ENCODE peak calls at places on chromosome 9, in six cellular contexts. U is GM12891, F is GM12878, B is H1, V is K562, A is HepG2. C is an unnamed sample.

GRCh38 chr9:134626576-134627416 is 14.8 kb upstream of the COL5A1 start:
- DNase-seq in F (no peak), B (no peak), U (no peak), A (no peak), V (no peak), C (no peak)

GRCh38 chr9:124015091-124015660 is 3.6 kb downstream of the LHX2 start:
- DNase-seq in B (no peak), V (no peak), A (no peak), F (no peak), U (no peak), C (no peak)

GRCh38 chr9:87520172-87520683 is 22.6 kb downstream of the DAPK1 start:
- DNase-seq in U (no peak), A (no peak), B (no peak), V (no peak), F (no peak), C (no peak)

GRCh38 chr9:117927354-117927753 is 223.2 kb downstream of the TLR4 start:
- DNase-seq in U (no peak), A (no peak), V (no peak), F (no peak), B (peak; percentile 13), C (no peak)

GRCh38 chr9:447230-448025 is 232.8 kb downstream of the DOCK8 start:
- DNase-seq in B (no peak), A (no peak), U (peak; percentile 18), V (peak; percentile 24), F (no peak), C (no peak)

GRCh38 chr9:130234340-130235260 is 31.0 kb upstream of the HMCN2 start:
- DNase-seq in A (no peak), U (no peak), V (no peak), F (no peak), B (no peak), C (no peak)

GRCh38 chr9:84136119-84136868 is 155.7 kb downstream of the RMI1 start:
- DNase-seq in U (no peak), B (no peak), A (no peak), F (no peak), V (no peak), C (no peak)

GRCh38 chr9:81595887-81596558 is 93.3 kb downstream of the TLE1 start:
- DNase-seq in U (no peak), F (no peak), B (peak; percentile 74), V (no peak), A (no peak), C (no peak)

GRCh38 chr9:122837266-122837850 is 9.0 kb upstream of the PDCL start:
- DNase-seq in U (no peak), A (no peak), F (no peak), B (no peak), V (no peak), C (no peak)

GRCh38 chr9:77475641-77476473 is 172.3 kb downstream of the GNA14 start:
- DNase-seq in F (no peak), B (no peak), V (no peak), A (no peak), U (no peak), C (no peak)

GRCh38 chr9:33748633-33749304 is 46.6 kb upstream of the PRSS3 start:
- DNase-seq in F (no peak), U (no peak), B (no peak), A (no peak), V (no peak), C (no peak)

GRCh38 chr9:33751536-33752129 is 43.7 kb upstream of the PRSS3 start:
- DNase-seq in B (no peak), F (no peak), A (no peak), U (no peak), V (no peak), C (no peak)

GRCh38 chr9:33752130-33752637 is 43.2 kb upstream of the PRSS3 start:
- DNase-seq in V (no peak), F (no peak), U (no peak), A (peak; percentile 76), B (no peak), C (no peak)

GRCh38 chr9:33750307-33750838 is 45.0 kb upstream of the PRSS3 start:
- DNase-seq in B (no peak), U (no peak), A (no peak), F (no peak), V (no peak), C (no peak)

GRCh38 chr9:33750839-33751339 is 44.5 kb upstream of the PRSS3 start:
- DNase-seq in A (no peak), V (no peak), F (no peak), U (no peak), B (no peak), C (no peak)
- TF ChIP-seq POLR2AphosphoS5 in A (no peak), V (no peak), F (no peak), U (no peak), B (no peak), C (no peak)

DNA sequence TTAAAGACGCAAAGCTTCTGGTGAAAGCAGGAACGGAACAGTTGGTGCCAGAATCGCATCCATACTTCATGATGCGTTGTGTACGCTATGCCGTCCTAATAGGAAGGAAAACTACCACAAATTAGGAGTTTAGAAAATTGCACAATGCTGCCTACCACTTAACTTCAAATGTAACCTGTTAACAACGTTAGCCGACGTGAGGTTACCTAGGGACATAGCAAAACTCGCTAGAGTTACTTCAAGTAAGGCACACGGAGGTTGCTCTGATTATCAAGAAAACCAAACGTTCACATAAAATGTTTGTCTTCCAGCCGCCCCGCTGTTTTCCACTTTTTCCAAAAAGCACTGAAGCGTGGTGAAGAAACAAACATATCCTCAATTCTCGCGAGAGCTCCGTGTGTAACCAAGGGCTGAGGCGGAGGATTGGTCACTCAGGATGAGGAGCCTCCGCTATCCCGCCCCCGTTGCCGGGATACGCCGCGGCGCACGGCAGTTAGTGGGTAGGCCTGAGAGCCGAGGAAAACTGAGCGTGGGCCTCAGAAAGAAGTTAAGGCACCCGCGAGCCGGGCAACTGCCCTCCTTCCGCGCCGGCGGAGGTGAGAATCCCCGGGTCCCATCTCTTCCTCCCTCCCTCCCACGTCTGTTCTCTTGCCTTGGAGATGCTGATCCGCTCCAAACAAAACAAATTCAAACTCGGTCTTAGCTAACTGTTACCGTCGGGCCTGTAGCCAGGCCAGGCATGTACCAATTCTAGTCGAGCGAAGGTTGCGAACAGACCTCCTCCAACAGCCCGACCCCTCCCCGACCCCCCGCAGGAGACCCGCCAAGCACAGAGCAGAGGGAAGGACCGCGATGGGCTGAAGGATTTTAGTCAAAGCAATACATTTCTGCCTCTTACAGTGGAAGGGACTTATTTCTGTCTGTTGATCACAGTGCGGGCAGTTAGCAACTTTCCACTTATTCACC is at the start of gene IFT74:
- DNase-seq in U (peak; percentile 81), F (peak; percentile 76), V (peak; percentile 90), B (peak; percentile 59), A (peak; percentile 96), C (peak; percentile 88)
- TF ChIP-seq POLR2A in U (peak; percentile 71), F (peak; percentile 75), V (peak; percentile 56), B (no peak), A (peak; percentile 84), C (peak; percentile 75)

DNA sequence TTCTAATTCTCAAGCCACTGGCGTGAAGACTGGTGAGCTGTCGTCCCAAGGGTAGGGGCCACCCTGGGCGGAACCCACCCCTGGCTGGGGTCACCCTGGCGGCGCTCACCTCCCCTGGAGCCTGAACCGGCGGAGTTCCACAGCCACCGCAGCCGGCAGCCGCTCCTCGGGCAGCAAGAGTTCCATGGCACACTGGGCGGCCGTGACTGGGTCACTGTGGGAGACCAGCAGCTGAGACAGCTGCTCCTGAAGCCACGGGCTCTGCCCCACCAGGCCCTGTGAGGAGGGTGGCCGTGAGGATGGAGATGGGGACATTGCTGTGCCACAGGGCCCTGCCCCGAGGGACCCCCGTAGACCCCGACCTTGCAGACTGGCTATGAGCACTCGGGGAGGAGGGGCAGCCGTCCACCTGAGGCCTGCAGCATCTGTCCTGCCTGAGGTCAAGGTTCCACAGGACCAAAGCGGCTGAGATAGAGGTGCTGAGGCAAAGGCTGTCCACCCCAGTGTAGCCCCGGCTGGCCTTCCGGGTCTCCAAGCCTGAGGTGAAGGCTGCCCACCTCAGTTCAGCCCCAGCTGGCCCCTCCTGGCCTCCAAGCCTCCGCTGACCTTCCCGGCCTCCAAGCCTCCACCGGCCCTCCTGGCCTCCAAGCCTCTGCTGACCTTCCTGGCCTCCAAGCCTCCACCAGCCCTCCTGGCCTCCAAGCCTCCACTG is 50.6 kb upstream of the NRARP start:
- DNase-seq in F (no peak), V (no peak), B (no peak), A (no peak), U (no peak), C (no peak)
- TF ChIP-seq TAF1 in F (no peak), V (no peak), B (no peak), A (no peak), U (no peak), C (no peak)

GRCh38 chr9:115106642-115107041 is 11.3 kb downstream of the TNC start:
- DNase-seq in V (no peak), U (no peak), A (no peak), F (no peak), B (no peak), C (no peak)

GRCh38 chr9:115103746-115104477 is 14.0 kb downstream of the TNC start:
- DNase-seq in U (no peak), V (no peak), A (no peak), F (no peak), B (no peak), C (no peak)

GRCh38 chr9:115107701-115108100 is 10.3 kb downstream of the TNC start:
- DNase-seq in U (no peak), B (no peak), F (no peak), V (no peak), A (no peak), C (no peak)

GRCh38 chr9:115106001-115106400 is 12.0 kb downstream of the TNC start:
- DNase-seq in U (no peak), B (no peak), F (no peak), V (no peak), A (peak; percentile 12), C (no peak)

GRCh38 chr9:115104908-115105307 is 13.0 kb downstream of the TNC start:
- DNase-seq in V (no peak), A (no peak), U (no peak), F (no peak), B (no peak), C (no peak)
- TF ChIP-seq POLR2AphosphoS5 in V (no peak), A (no peak), U (no peak), F (no peak), B (no peak), C (no peak)

GRCh38 chr9:137759649-137760321 is 117.8 kb upstream of the CACNA1B start:
- DNase-seq in A (no peak), U (no peak), F (no peak), V (peak; percentile 11), B (no peak), C (no peak)

GRCh38 chr9:137761793-137762192 is 115.8 kb upstream of the CACNA1B start:
- DNase-seq in A (no peak), F (no peak), U (no peak), V (no peak), B (no peak), C (no peak)

GRCh38 chr9:137759117-137759516 is 118.5 kb upstream of the CACNA1B start:
- DNase-seq in B (no peak), U (no peak), V (no peak), A (no peak), F (peak; percentile 69), C (no peak)

GRCh38 chr9:137761032-137761431 is 116.5 kb upstream of the CACNA1B start:
- DNase-seq in A (no peak), B (no peak), F (peak; percentile 85), U (no peak), V (no peak), C (no peak)

DNA sequence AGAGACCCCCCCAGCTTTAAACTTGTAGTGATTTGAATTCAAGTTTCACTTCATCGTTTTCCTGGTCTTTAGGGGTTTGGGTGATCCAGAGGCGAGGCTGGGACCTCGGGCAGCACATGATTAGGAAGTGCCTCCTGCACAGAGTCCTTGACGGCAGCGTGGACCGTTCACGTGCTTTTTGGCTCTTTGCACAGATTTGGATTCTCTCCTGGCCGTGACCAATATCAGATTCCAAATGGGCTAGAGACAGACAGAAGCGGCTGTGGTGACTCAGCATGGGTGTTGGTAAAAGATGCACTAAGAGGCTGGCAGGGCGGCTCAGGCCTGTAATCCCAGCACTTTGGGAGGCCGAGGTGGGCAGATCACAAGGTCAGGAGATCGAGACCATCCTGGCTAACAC is 117.2 kb upstream of the CACNA1B start:
- DNase-seq in A (no peak), V (no peak), F (no peak), B (no peak), U (no peak), C (no peak)
- TF ChIP-seq POLR2A in A (no peak), V (no peak), F (no peak), B (no peak), U (no peak), C (no peak)